ENCODE peak calls at places on chromosomes 12 and 14, in four cellular contexts. N is foreskin melanocyte, C is HFFc6, D is NCI-H460. J is an unnamed sample.

GRCh38 chr12:57049890-57050289 is at the start of gene MYO1A:
- DNase-seq in C (peak; percentile 15), D (no peak), N (no peak), J (peak; percentile 43)

GRCh38 chr12:14892726-14893442 is 7.2 kb upstream of the MGP start:
- DNase-seq in C (peak; percentile 41), D (no peak), N (no peak), J (peak; percentile 20)

GRCh38 chr14:89053303-89053702 is 228.9 kb downstream of the TTC8 start:
- DNase-seq in C (no peak), D (no peak), N (no peak), J (no peak)

GRCh38 chr12:124556896-124557501 is 10.4 kb downstream of the NCOR2 start:
- DNase-seq in C (no peak), N (no peak), D (no peak), J (no peak)

GRCh38 chr14:76870146-76870545 is 43.9 kb downstream of the LRRC74A start:
- DNase-seq in C (peak; percentile 11), D (no peak), N (no peak), J (no peak)

GRCh38 chr14:64113279-64113678 is 180.9 kb downstream of the ESR2 start:
- DNase-seq in C (no peak), N (no peak), D (no peak), J (no peak)

GRCh38 chr12:76976777-76977465 is 88.4 kb downstream of the E2F7 start:
- DNase-seq in C (no peak), D (no peak), N (no peak), J (peak; percentile 3)

GRCh38 chr12:105418821-105419291 is 88.4 kb downstream of the C12orf75 start:
- DNase-seq in D (no peak), N (no peak), C (peak; percentile 58), J (peak; percentile 70)

GRCh38 chr14:63632932-63633514 is 8.6 kb downstream of the WDR89 start:
- DNase-seq in N (peak; percentile 18), D (peak; percentile 21), C (peak; percentile 40), J (peak; percentile 50)

GRCh38 chr14:91058017-91058675 is 2.3 kb downstream of the RPS6KA5 start:
- DNase-seq in N (peak; percentile 97), C (no peak), D (no peak), J (no peak)

GRCh38 chr14:103897075-103897947 is 30.9 kb upstream of the TDRD9 start:
- DNase-seq in C (no peak), N (no peak), D (no peak), J (no peak)

GRCh38 chr14:101183376-101184103 is 280.0 kb upstream of the RTL1 start:
- DNase-seq in C (no peak), D (no peak), N (no peak), J (no peak)

GRCh38 chr12:93591137-93591868 is 18.8 kb downstream of the SOCS2 start:
- DNase-seq in N (peak; percentile 62), D (peak; percentile 52), C (peak; percentile 82), J (peak; percentile 80)

GRCh38 chr12:95721320-95721719 is 69.2 kb downstream of the NTN4 start:
- DNase-seq in N (no peak), D (no peak), C (peak; percentile 5), J (no peak)

GRCh38 chr14:100654814-100655795 is 67.9 kb upstream of the BEGAIN start:
- DNase-seq in D (peak; percentile 34), N (no peak), C (no peak), J (no peak)

GRCh38 chr12:45637706-45638105 is 91.8 kb upstream of the ARID2 start:
- DNase-seq in D (no peak), C (peak; percentile 35), N (peak; percentile 94), J (peak; percentile 72)

GRCh38 chr12:61490732-61491498 is 769.3 kb upstream of the USP15 start:
- DNase-seq in N (no peak), C (no peak), D (no peak), J (no peak)

GRCh38 chr12:116125981-116126566 is 151.4 kb downstream of the MED13L start:
- DNase-seq in C (no peak), D (peak; percentile 70), N (no peak), J (no peak)

GRCh38 chr14:28756896-28757570 is 9.6 kb upstream of the FOXG1 start:
- DNase-seq in D (peak; percentile 44), N (peak; percentile 32), C (peak; percentile 33), J (peak; percentile 47)

GRCh38 chr14:103084021-103084919 is at the start of gene LBHD2:
- DNase-seq in C (no peak), D (no peak), N (no peak), J (peak; percentile 45)

GRCh38 chr14:36281309-36281708 is 39.1 kb downstream of the MBIP start:
- DNase-seq in C (no peak), D (no peak), N (no peak), J (no peak)

GRCh38 chr12:95335948-95336347 is 118.3 kb downstream of the VEZT start:
- DNase-seq in N (no peak), D (no peak), C (no peak), J (no peak)

GRCh38 chr12:15770581-15770980 is 18.6 kb downstream of the EPS8 start:
- DNase-seq in N (peak; percentile 70), C (no peak), D (no peak), J (no peak)

GRCh38 chr12:55982319-55982936 is 8.6 kb downstream of the RAB5B start:
- DNase-seq in C (no peak), N (no peak), D (no peak), J (no peak)

GRCh38 chr12:39990122-39991101 is 115.5 kb downstream of the SLC2A13 start:
- DNase-seq in N (peak; percentile 47), C (no peak), D (peak; percentile 39), J (peak; percentile 58)

GRCh38 chr14:96415559-96415958 is 23.6 kb downstream of the AK7 start:
- DNase-seq in C (no peak), N (no peak), D (no peak), J (no peak)

GRCh38 chr12:11228268-11228879 is 41.1 kb downstream of the PRB3 start:
- DNase-seq in N (peak; percentile 55), C (peak; percentile 19), D (peak; percentile 43), J (peak; percentile 31)

GRCh38 chr12:62021808-62022207 is 238.4 kb upstream of the USP15 start:
- DNase-seq in C (no peak), D (no peak), N (no peak), J (no peak)

GRCh38 chr12:123996581-123996980 is 23.6 kb downstream of the ZNF664 start:
- DNase-seq in D (no peak), N (peak; percentile 94), C (no peak), J (no peak)

GRCh38 chr12:111580119-111580425 is 19.0 kb downstream of the ATXN2 start:
- DNase-seq in D (no peak), C (no peak), N (no peak), J (no peak)

GRCh38 chr14:106044949-106045596 is 518.7 kb downstream of the TMEM121 start:
- DNase-seq in D (peak; percentile 53), N (peak; percentile 15), C (no peak), J (no peak)

GRCh38 chr12:13094349-13094748 is 9.1 kb downstream of the GSG1 start:
- DNase-seq in D (no peak), C (peak; percentile 50), N (no peak), J (peak; percentile 70)

GRCh38 chr14:22666203-22666893 is 22.2 kb upstream of the OR6J1 start:
- DNase-seq in N (no peak), D (no peak), C (no peak), J (no peak)

GRCh38 chr14:68395585-68395984 is 397.3 kb downstream of the ZFP36L1 start:
- DNase-seq in D (no peak), N (no peak), C (peak; percentile 65), J (peak; percentile 93)

J was measured in foreskin fibroblast.